ENCODE peak calls at places on chromosomes 2 and 18, in nine cellular contexts. M, O, P, C, S, T, A, W and U are unnamed samples.

GRCh38 chr2:3585239-3586109 is 9.4 kb upstream of the COLEC11 start:
- DNase-seq in C (no peak), M (no peak), O (no peak), A (peak; percentile 89), S (peak; percentile 94), P (peak; percentile 86), T (no peak), W (no peak), U (no peak)

GRCh38 chr2:120647487-120647886 is 88.2 kb upstream of the GLI2 start:
- DNase-seq in W (no peak), A (no peak), T (no peak), M (no peak), P (peak; percentile 72), C (no peak), O (no peak), S (peak; percentile 64), U (no peak)

GRCh38 chr2:96374211-96374951 is 38.8 kb downstream of the NCAPH start:
- DNase-seq in P (peak; percentile 18), M (no peak), O (no peak), T (no peak), W (no peak), A (peak; percentile 17), S (peak; percentile 44), C (peak; percentile 28), U (no peak)

GRCh38 chr2:227853204-227853629 is 18.2 kb upstream of the DAW1 start:
- DNase-seq in A (no peak), T (no peak), S (peak; percentile 89), O (no peak), C (peak; percentile 93), W (no peak), M (no peak), P (peak; percentile 70), U (no peak)

GRCh38 chr2:101619191-101619591 is 78.3 kb upstream of the MAP4K4 start:
- DNase-seq in T (no peak), S (peak; percentile 51), C (no peak), W (peak; percentile 16), A (no peak), O (no peak), M (no peak), P (no peak), U (no peak)

GRCh38 chr2:25964891-25965290 is 17.4 kb downstream of the KIF3C start:
- DNase-seq in C (no peak), A (no peak), T (no peak), P (peak; percentile 14), M (no peak), O (no peak), S (no peak), W (peak; percentile 58), U (no peak)

GRCh38 chr2:100124746-100125145 is 17.6 kb downstream of the AFF3 start:
- DNase-seq in M (no peak), C (no peak), P (peak; percentile 45), A (no peak), T (no peak), S (peak; percentile 1), O (no peak), W (no peak), U (no peak)

GRCh38 chr2:191936882-191937405 is 90.1 kb upstream of the CAVIN2 start:
- DNase-seq in M (no peak), T (no peak), C (no peak), P (no peak), A (no peak), S (no peak), W (no peak), O (no peak), U (no peak)

GRCh38 chr2:229591611-229592010 is 122.7 kb downstream of the DNER start:
- DNase-seq in O (no peak), M (no peak), W (peak; percentile 75), C (no peak), T (no peak), P (no peak), S (no peak), A (no peak), U (no peak)

GRCh38 chr18:43789234-43790000 is 512.1 kb upstream of the SYT4 start:
- DNase-seq in W (no peak), M (peak; percentile 10), S (peak; percentile 46), P (no peak), O (no peak), C (no peak), A (no peak), T (no peak), U (no peak)

GRCh38 chr2:40256649-40257048 is 195.2 kb downstream of the SLC8A1 start:
- DNase-seq in W (no peak), C (peak; percentile 16), P (peak; percentile 42), S (peak; percentile 20), T (no peak), A (no peak), M (no peak), O (no peak), U (peak; percentile 34)

GRCh38 chr2:96404446-96405373 is 69.1 kb downstream of the NCAPH start:
- DNase-seq in T (no peak), O (no peak), C (no peak), S (no peak), A (no peak), W (peak; percentile 72), M (no peak), P (no peak), U (no peak)

GRCh38 chr2:213065583-213066444 is 85.6 kb downstream of the IKZF2 start:
- DNase-seq in S (peak; percentile 63), M (peak; percentile 15), A (no peak), P (peak; percentile 24), O (no peak), T (peak; percentile 12), W (no peak), C (peak; percentile 2), U (no peak)

GRCh38 chr2:135985826-135986393 is 484 bp upstream of the DARS1 start:
- DNase-seq in O (peak; percentile 71), M (no peak), S (no peak), A (no peak), W (no peak), C (no peak), P (no peak), T (no peak), U (no peak)

GRCh38 chr2:226658555-226658954 is 141.1 kb downstream of the IRS1 start:
- DNase-seq in M (no peak), C (peak; percentile 61), W (no peak), O (no peak), A (no peak), T (no peak), S (no peak), P (no peak), U (no peak)

GRCh38 chr2:172279843-172280242 is 147.5 kb upstream of the ITGA6 start:
- DNase-seq in W (no peak), P (no peak), M (no peak), S (no peak), A (no peak), T (no peak), O (no peak), C (no peak), U (no peak)

GRCh38 chr2:131034122-131035051 is 58.9 kb downstream of the FAM168B start:
- DNase-seq in A (no peak), O (peak; percentile 45), T (no peak), P (peak; percentile 28), C (no peak), M (peak; percentile 79), W (peak; percentile 65), S (peak; percentile 48), U (no peak)

GRCh38 chr2:190911813-190912212 is 31.2 kb downstream of the GLS start:
- DNase-seq in S (no peak), O (no peak), M (no peak), A (no peak), W (no peak), T (no peak), C (peak; percentile 19), P (peak; percentile 48), U (no peak)

GRCh38 chr2:217746741-217747287 is 256.0 kb downstream of the TNS1 start:
- DNase-seq in A (no peak), T (no peak), M (no peak), P (peak; percentile 32), C (no peak), W (no peak), O (no peak), S (no peak), U (no peak)

GRCh38 chr2:203858176-203858575 is 9.4 kb upstream of the CTLA4 start:
- DNase-seq in W (no peak), P (no peak), O (peak; percentile 20), C (no peak), M (no peak), T (no peak), A (no peak), S (no peak), U (no peak)

GRCh38 chr2:105546623-105546964 is 147.7 kb upstream of the FHL2 start:
- DNase-seq in W (no peak), A (no peak), T (no peak), S (no peak), C (no peak), M (no peak), O (no peak), P (no peak), U (no peak)

GRCh38 chr18:6775702-6776101 is 46.2 kb downstream of the ARHGAP28 start:
- DNase-seq in S (no peak), M (no peak), T (no peak), W (no peak), P (no peak), A (no peak), C (no peak), O (no peak), U (no peak)

GRCh38 chr2:10210336-10210735 is 87.8 kb downstream of the RRM2 start:
- DNase-seq in M (no peak), A (no peak), P (no peak), S (no peak), T (no peak), C (no peak), O (no peak), W (no peak), U (no peak)

GRCh38 chr18:46502444-46502843 is 154.6 kb downstream of the LOXHD1 start:
- DNase-seq in A (no peak), M (peak; percentile 80), O (no peak), C (no peak), S (peak; percentile 14), W (no peak), T (no peak), P (no peak), U (no peak)

GRCh38 chr2:230974096-230974913 is 21.6 kb upstream of the SPATA3 start:
- DNase-seq in S (peak; percentile 90), W (no peak), A (no peak), C (peak; percentile 92), T (no peak), O (peak; percentile 47), P (peak; percentile 91), M (no peak), U (no peak)

GRCh38 chr18:55403555-55403954 is 184.4 kb downstream of the TCF4 start:
- DNase-seq in W (no peak), C (no peak), M (no peak), A (no peak), O (no peak), T (no peak), S (no peak), P (no peak), U (no peak)

GRCh38 chr2:46530571-46530970 is 51.2 kb downstream of the TMEM247 start:
- DNase-seq in P (no peak), O (no peak), W (no peak), C (no peak), M (no peak), T (no peak), S (no peak), A (no peak), U (no peak)

GRCh38 chr2:27143285-27143684 is 4.1 kb upstream of the PRR30 start:
- DNase-seq in C (no peak), O (no peak), A (no peak), S (no peak), M (no peak), P (no peak), W (no peak), T (no peak), U (no peak)